ENCODE peak calls at places on chromosomes 11 and 22, in five cellular contexts. One of them, this sample, is unnamed.

GRCh38 chr11:38019072-38019775 is 1421.2 kb upstream of the RAG2 start:
- DNase-seq in epithelial cell of esophagus: peak
- DNase-seq in HL-60: no peak
- DNase-seq in AG10803: no peak
- DNase-seq in GM23338: peak
- DNase-seq in this sample: no peak

GRCh38 chr11:61056981-61057380 is 45.3 kb upstream of the CD5 start:
- DNase-seq in GM23338: no peak
- DNase-seq in AG10803: no peak
- DNase-seq in epithelial cell of esophagus: no peak
- DNase-seq in HL-60: no peak
- DNase-seq in this sample: no peak

GRCh38 chr22:23705358-23705757 is 14.5 kb downstream of the RGL4 start:
- DNase-seq in epithelial cell of esophagus: no peak
- DNase-seq in GM23338: no peak
- DNase-seq in AG10803: no peak
- DNase-seq in HL-60: no peak
- DNase-seq in this sample: no peak

GRCh38 chr11:119051440-119052162 is 5.4 kb downstream of the HYOU1 start:
- DNase-seq in HL-60: no peak
- DNase-seq in epithelial cell of esophagus: no peak
- DNase-seq in AG10803: no peak
- DNase-seq in GM23338: no peak
- DNase-seq in this sample: no peak

GRCh38 chr22:30392661-30393321 is 4.0 kb upstream of the SEC14L2 start:
- DNase-seq in epithelial cell of esophagus: no peak
- DNase-seq in AG10803: no peak
- DNase-seq in GM23338: no peak
- DNase-seq in HL-60: peak
- DNase-seq in this sample: no peak

GRCh38 chr11:14228356-14228755 is 130.6 kb downstream of the RRAS2 start:
- DNase-seq in epithelial cell of esophagus: no peak
- DNase-seq in HL-60: no peak
- DNase-seq in GM23338: peak
- DNase-seq in AG10803: no peak
- DNase-seq in this sample: no peak

GRCh38 chr11:94417386-94417987 is 16.3 kb upstream of the GPR83 start:
- DNase-seq in epithelial cell of esophagus: peak
- DNase-seq in AG10803: peak
- DNase-seq in HL-60: no peak
- DNase-seq in GM23338: peak
- DNase-seq in this sample: peak

GRCh38 chr11:11856638-11857037 is 14.9 kb downstream of the USP47 start:
- DNase-seq in HL-60: peak
- DNase-seq in epithelial cell of esophagus: no peak
- DNase-seq in AG10803: peak
- DNase-seq in GM23338: no peak
- DNase-seq in this sample: no peak

GRCh38 chr11:115244314-115244713 is 259.9 kb downstream of the CADM1 start:
- DNase-seq in AG10803: no peak
- DNase-seq in HL-60: no peak
- DNase-seq in epithelial cell of esophagus: no peak
- DNase-seq in GM23338: no peak
- DNase-seq in this sample: no peak

GRCh38 chr11:14229472-14229871 is 129.5 kb downstream of the RRAS2 start:
- DNase-seq in HL-60: no peak
- DNase-seq in epithelial cell of esophagus: no peak
- DNase-seq in GM23338: peak
- DNase-seq in AG10803: no peak
- DNase-seq in this sample: no peak

GRCh38 chr11:9314291-9315077 is at the start of gene TMEM41B:
- DNase-seq in GM23338: peak
- DNase-seq in epithelial cell of esophagus: peak
- DNase-seq in AG10803: peak
- DNase-seq in HL-60: peak
- DNase-seq in this sample: peak
- H3K4me3 ChIP-seq in GM23338: peak
- H3K4me3 ChIP-seq in epithelial cell of esophagus: peak
- H3K4me3 ChIP-seq in AG10803: peak
- H3K4me3 ChIP-seq in HL-60: peak
- H3K4me3 ChIP-seq in this sample: peak

GRCh38 chr22:27032121-27032761 is 374.9 kb downstream of the MIAT start:
- DNase-seq in GM23338: peak
- DNase-seq in HL-60: no peak
- DNase-seq in epithelial cell of esophagus: no peak
- DNase-seq in AG10803: no peak
- DNase-seq in this sample: no peak
- TF ChIP-seq CTCF in GM23338: peak
- TF ChIP-seq CTCF in HL-60: no peak
- TF ChIP-seq CTCF in epithelial cell of esophagus: no peak
- TF ChIP-seq CTCF in AG10803: peak
- TF ChIP-seq CTCF in this sample: no peak

GRCh38 chr11:64644348-64645242 is 53.6 kb downstream of the SLC22A12 start:
- DNase-seq in epithelial cell of esophagus: peak
- DNase-seq in AG10803: no peak
- DNase-seq in GM23338: peak
- DNase-seq in HL-60: peak
- DNase-seq in this sample: no peak

GRCh38 chr11:64642418-64642735 is 51.4 kb downstream of the SLC22A12 start:
- DNase-seq in epithelial cell of esophagus: no peak
- DNase-seq in AG10803: no peak
- DNase-seq in GM23338: no peak
- DNase-seq in HL-60: no peak
- DNase-seq in this sample: no peak

GRCh38 chr11:64643258-64643881 is 52.4 kb downstream of the SLC22A12 start:
- DNase-seq in AG10803: no peak
- DNase-seq in HL-60: no peak
- DNase-seq in epithelial cell of esophagus: no peak
- DNase-seq in GM23338: peak
- DNase-seq in this sample: no peak

GRCh38 chr11:64642876-64643257 is 51.8 kb downstream of the SLC22A12 start:
- DNase-seq in epithelial cell of esophagus: no peak
- DNase-seq in HL-60: no peak
- DNase-seq in GM23338: no peak
- DNase-seq in AG10803: no peak
- DNase-seq in this sample: no peak

GRCh38 chr11:64643927-64644326 is 52.9 kb downstream of the SLC22A12 start:
- DNase-seq in AG10803: no peak
- DNase-seq in GM23338: no peak
- DNase-seq in HL-60: no peak
- DNase-seq in epithelial cell of esophagus: no peak
- DNase-seq in this sample: no peak
- H3K4me3 ChIP-seq in AG10803: no peak
- H3K4me3 ChIP-seq in GM23338: peak
- H3K4me3 ChIP-seq in HL-60: no peak
- H3K4me3 ChIP-seq in epithelial cell of esophagus: no peak
- H3K4me3 ChIP-seq in this sample: no peak

GRCh38 chr22:38718414-38718813 is 12.7 kb downstream of the GTPBP1 start:
- DNase-seq in GM23338: peak
- DNase-seq in epithelial cell of esophagus: peak
- DNase-seq in HL-60: no peak
- DNase-seq in AG10803: peak
- DNase-seq in this sample: peak
- TF ChIP-seq CTCF in GM23338: no peak
- TF ChIP-seq CTCF in epithelial cell of esophagus: peak
- TF ChIP-seq CTCF in HL-60: no peak
- TF ChIP-seq CTCF in AG10803: peak
- TF ChIP-seq CTCF in this sample: peak

This sample was measured in HFF-Myc.